ENCODE peak calls at places on chromosomes 3 and 15, in nine cellular contexts. V is fibroblast of the conjunctiva, N is T-cell, H is left ventricle myocardium inferior, E is NB4, T is progenitor cell of endocrine pancreas, D is hypothalamus, Y is mucosa of descending colon, B is NCI-H1417. G is an unnamed sample.

GRCh38 chr3:186902713-186903112 is 27.6 kb upstream of the ST6GAL1 start:
- DNase-seq in V (no peak), N (no peak), H (no peak), E (no peak), T (no peak), D (no peak), Y (no peak), B (no peak), G (no peak)

GRCh38 chr3:105764378-105765376 is 104.1 kb downstream of the CBLB start:
- DNase-seq in V (no peak), N (peak; percentile 19), H (no peak), E (no peak), T (no peak), D (no peak), Y (no peak), B (no peak), G (no peak)

GRCh38 chr3:43620953-43621405 is 832 bp downstream of the ANO10 start:
- DNase-seq in V (no peak), N (no peak), H (no peak), E (no peak), T (no peak), D (no peak), Y (no peak), B (no peak), G (no peak)

GRCh38 chr15:89457086-89457485 is 39.3 kb downstream of the RHCG start:
- DNase-seq in V (no peak), N (no peak), H (no peak), E (peak; percentile 70), T (no peak), D (no peak), Y (no peak), B (no peak), G (no peak)

GRCh38 chr3:138740057-138740456 is 94.7 kb downstream of the PIK3CB start:
- DNase-seq in V (no peak), N (no peak), H (no peak), E (no peak), T (no peak), D (no peak), Y (no peak), B (no peak), G (no peak)

GRCh38 chr15:60798821-60799220 is 319.9 kb upstream of the ICE2 start:
- DNase-seq in V (peak; percentile 38), N (no peak), H (no peak), E (no peak), T (no peak), D (no peak), Y (no peak), B (no peak), G (no peak)

GRCh38 chr3:49616491-49616941 is 57.6 kb upstream of the APEH start:
- DNase-seq in V (peak; percentile 30), N (no peak), H (no peak), E (no peak), T (no peak), D (no peak), Y (no peak), B (no peak), G (no peak)

GRCh38 chr3:59733041-59733809 is 683.4 kb upstream of the CFAP20DC start:
- DNase-seq in V (no peak), N (no peak), H (no peak), E (no peak), T (no peak), D (no peak), Y (no peak), B (no peak), G (no peak)

GRCh38 chr15:52199271-52199670 is 8.1 kb upstream of the GNB5 start:
- DNase-seq in V (no peak), N (no peak), H (no peak), E (no peak), T (no peak), D (no peak), Y (no peak), B (no peak), G (no peak)

GRCh38 chr3:111473550-111473949 is 68.4 kb upstream of the CD96 start:
- DNase-seq in V (no peak), N (no peak), H (no peak), E (peak; percentile 5), T (no peak), D (no peak), Y (no peak), B (no peak), G (no peak)

GRCh38 chr15:73697033-73697467 is 12.9 kb downstream of the CD276 start:
- DNase-seq in V (peak; percentile 83), N (peak; percentile 78), H (peak; percentile 86), E (peak; percentile 83), T (no peak), D (peak; percentile 62), Y (peak; percentile 86), B (peak; percentile 4), G (peak; percentile 86)

GRCh38 chr3:129226374-129226773 is 23.0 kb upstream of the COPG1 start:
- DNase-seq in V (peak; percentile 70), N (no peak), H (peak; percentile 85), E (no peak), T (no peak), D (no peak), Y (peak; percentile 83), B (no peak), G (peak; percentile 79)

GRCh38 chr15:45221967-45222366 is 30.1 kb upstream of the SLC28A2 start:
- DNase-seq in V (no peak), N (no peak), H (no peak), E (no peak), T (no peak), D (no peak), Y (no peak), B (no peak), G (no peak)

GRCh38 chr15:71806452-71806931 is 3.9 kb upstream of the NR2E3 start:
- DNase-seq in V (no peak), N (no peak), H (no peak), E (peak; percentile 21), T (no peak), D (no peak), Y (no peak), B (no peak), G (no peak)

GRCh38 chr3:127182848-127183714 is 9.8 kb upstream of the PRR23E start:
- DNase-seq in V (no peak), N (no peak), H (no peak), E (no peak), T (peak; percentile 49), D (no peak), Y (no peak), B (peak; percentile 9), G (no peak)

GRCh38 chr3:148697311-148698189 is at the start of gene AGTR1:
- DNase-seq in V (no peak), N (no peak), H (peak; percentile 72), E (no peak), T (peak; percentile 63), D (no peak), Y (peak; percentile 56), B (no peak), G (peak; percentile 45)

GRCh38 chr3:152471814-152472605 is 203.3 kb downstream of the MBNL1 start:
- DNase-seq in V (peak; percentile 40), N (peak; percentile 67), H (peak; percentile 31), E (peak; percentile 75), T (no peak), D (peak; percentile 25), Y (no peak), B (peak; percentile 29), G (peak; percentile 41)

GRCh38 chr3:185740133-185740532 is 84.7 kb downstream of the IGF2BP2 start:
- DNase-seq in V (no peak), N (no peak), H (no peak), E (no peak), T (no peak), D (no peak), Y (no peak), B (no peak), G (no peak)

GRCh38 chr3:8233938-8234337 is 267.7 kb upstream of the LMCD1 start:
- DNase-seq in V (no peak), N (no peak), H (no peak), E (no peak), T (no peak), D (no peak), Y (no peak), B (no peak), G (no peak)

G was measured in lower lobe of right lung.